ENCODE peak calls at places on chromosomes 3 and 15, in eight cellular contexts. Y is stimulated activated CD4-positive, alpha-beta T cell treated with anti-CD3 and anti-CD28 coated beads, Interleukin-12 subunit alpha, Interleukin-12 subunit beta, amount 100 ng/mL, for 48 hours; E is fibroblast of the aortic adventitia; B is T-cell; X is occipital lobe; N is ELR; Z is AG09309; P is naive thymus-derived CD8-positive, alpha-beta T cell. D is an unnamed sample.

GRCh38 chr15:71042356-71042922 is 72.8 kb upstream of the THSD4 start:
- DNase-seq in Y (no peak), E (peak; percentile 26), B (no peak), X (no peak), N (peak; percentile 22), Z (no peak), P (no peak), D (no peak)

GRCh38 chr3:126267169-126267975 is 87.0 kb upstream of the ALDH1L1 start:
- DNase-seq in Y (no peak), E (peak; percentile 94), B (no peak), X (peak; percentile 65), N (peak; percentile 93), Z (peak; percentile 88), P (no peak), D (peak; percentile 82)

GRCh38 chr3:184693011-184693975 is 18.6 kb downstream of the MAGEF1 start:
- DNase-seq in Y (no peak), E (no peak), B (no peak), X (no peak), N (no peak), Z (no peak), P (no peak), D (no peak)

GRCh38 chr15:57235865-57236264 is 140.4 kb upstream of the CGNL1 start:
- DNase-seq in Y (no peak), E (peak; percentile 86), B (no peak), X (no peak), N (peak; percentile 80), Z (no peak), P (no peak), D (no peak)

GRCh38 chr3:14914777-14915113 is 32.6 kb upstream of the NR2C2 start:
- DNase-seq in Y (no peak), E (no peak), B (no peak), X (no peak), N (no peak), Z (no peak), P (no peak), D (no peak)

GRCh38 chr3:11288786-11289637 is 16.8 kb downstream of the ATG7 start:
- DNase-seq in Y (no peak), E (peak; percentile 96), B (no peak), X (no peak), N (peak; percentile 94), Z (peak; percentile 87), P (no peak), D (no peak)

GRCh38 chr15:38768970-38769369 is 204.4 kb upstream of the RASGRP1 start:
- DNase-seq in Y (no peak), E (peak; percentile 68), B (no peak), X (no peak), N (peak; percentile 30), Z (no peak), P (no peak), D (no peak)

GRCh38 chr3:173725507-173725906 is 328.0 kb downstream of the NLGN1 start:
- DNase-seq in Y (no peak), E (no peak), B (no peak), X (no peak), N (peak; percentile 73), Z (no peak), P (no peak), D (no peak)

GRCh38 chr3:49020335-49021212 is 1.3 kb upstream of the NDUFAF3 start:
- DNase-seq in Y (no peak), E (no peak), B (no peak), X (no peak), N (peak; percentile 40), Z (no peak), P (no peak), D (peak; percentile 86)

GRCh38 chr3:171044828-171045793 is 18.6 kb upstream of the SLC2A2 start:
- DNase-seq in Y (no peak), E (peak; percentile 78), B (no peak), X (no peak), N (peak; percentile 47), Z (peak; percentile 97), P (no peak), D (no peak)